ENCODE peak calls at places on chromosome 16, in six cellular contexts. One of them, this sample, is unnamed. For H3K4me1, the result is how much of the 10 kb centered on the place peaks cover.

GRCh38 chr16:22848451-22848850 is 34.5 kb downstream of the HS3ST2 start:
- DNase-seq in Panc1: no peak
- DNase-seq in A549: no peak
- DNase-seq in PC-9: no peak
- DNase-seq in kidney: no peak
- DNase-seq in neural progenitor cell: no peak
- DNase-seq in this sample: peak

GRCh38 chr16:52470601-52471000 is 76.3 kb downstream of the TOX3 start:
- DNase-seq in neural progenitor cell: no peak
- DNase-seq in kidney: no peak
- DNase-seq in PC-9: no peak
- DNase-seq in A549: no peak
- DNase-seq in Panc1: no peak
- DNase-seq in this sample: no peak

GRCh38 chr16:35146723-35147458 is 1687.5 kb downstream of the TP53TG3F start:
- DNase-seq in neural progenitor cell: no peak
- DNase-seq in PC-9: no peak
- DNase-seq in Panc1: no peak
- DNase-seq in kidney: peak
- DNase-seq in A549: no peak
- DNase-seq in this sample: no peak

GRCh38 chr16:85759136-85759535 is 8.2 kb upstream of the C16orf74 start:
- DNase-seq in kidney: no peak
- DNase-seq in Panc1: no peak
- DNase-seq in PC-9: no peak
- DNase-seq in A549: no peak
- DNase-seq in neural progenitor cell: no peak
- DNase-seq in this sample: no peak

GRCh38 chr16:83002351-83003334 is 375.9 kb downstream of the CDH13 start:
- DNase-seq in PC-9: no peak
- DNase-seq in Panc1: no peak
- DNase-seq in kidney: no peak
- DNase-seq in A549: no peak
- DNase-seq in neural progenitor cell: no peak
- DNase-seq in this sample: no peak

GRCh38 chr16:75267631-75268264 is 16.3 kb upstream of the BCAR1 start:
- DNase-seq in neural progenitor cell: no peak
- DNase-seq in PC-9: peak
- DNase-seq in Panc1: no peak
- DNase-seq in kidney: peak
- DNase-seq in A549: peak
- DNase-seq in this sample: peak

GRCh38 chr16:67260426-67261063 is 11.8 kb downstream of the SLC9A5 start:
- DNase-seq in A549: peak
- DNase-seq in kidney: no peak
- DNase-seq in PC-9: peak
- DNase-seq in neural progenitor cell: peak
- DNase-seq in Panc1: no peak
- DNase-seq in this sample: peak

GRCh38 chr16:49537924-49538455 is 164.4 kb downstream of the C16orf78 start:
- DNase-seq in A549: no peak
- DNase-seq in Panc1: no peak
- DNase-seq in kidney: no peak
- DNase-seq in neural progenitor cell: no peak
- DNase-seq in PC-9: no peak
- DNase-seq in this sample: no peak

GRCh38 chr16:74275031-74275636 is 21.5 kb upstream of the PSMD7 start:
- DNase-seq in kidney: no peak
- DNase-seq in PC-9: no peak
- DNase-seq in neural progenitor cell: no peak
- DNase-seq in Panc1: no peak
- DNase-seq in A549: peak
- DNase-seq in this sample: no peak

GRCh38 chr16:84045001-84045817 is 2.6 kb upstream of the SLC38A8 start:
- DNase-seq in A549: no peak
- DNase-seq in neural progenitor cell: peak
- DNase-seq in kidney: peak
- DNase-seq in PC-9: no peak
- DNase-seq in Panc1: no peak
- DNase-seq in this sample: no peak

GRCh38 chr16:69448470-69449193 is 24.2 kb downstream of the CYB5B start:
- DNase-seq in kidney: no peak
- DNase-seq in PC-9: no peak
- DNase-seq in A549: peak
- DNase-seq in Panc1: no peak
- DNase-seq in neural progenitor cell: no peak
- DNase-seq in this sample: no peak

GRCh38 chr16:73124097-73124652 is 76.2 kb upstream of the ZFHX3 start:
- DNase-seq in kidney: no peak
- DNase-seq in Panc1: no peak
- DNase-seq in A549: no peak
- DNase-seq in PC-9: peak
- DNase-seq in neural progenitor cell: no peak
- DNase-seq in this sample: peak

GRCh38 chr16:71528257-71528656 is 2.0 kb downstream of the CHST4 start:
- DNase-seq in A549: no peak
- DNase-seq in PC-9: no peak
- DNase-seq in kidney: no peak
- DNase-seq in neural progenitor cell: no peak
- DNase-seq in Panc1: no peak
- DNase-seq in this sample: no peak

GRCh38 chr16:67504190-67505021 is 21.1 kb upstream of the AGRP start:
- DNase-seq in neural progenitor cell: no peak
- DNase-seq in Panc1: no peak
- DNase-seq in kidney: peak
- DNase-seq in A549: peak
- DNase-seq in PC-9: no peak
- DNase-seq in this sample: no peak

DNA sequence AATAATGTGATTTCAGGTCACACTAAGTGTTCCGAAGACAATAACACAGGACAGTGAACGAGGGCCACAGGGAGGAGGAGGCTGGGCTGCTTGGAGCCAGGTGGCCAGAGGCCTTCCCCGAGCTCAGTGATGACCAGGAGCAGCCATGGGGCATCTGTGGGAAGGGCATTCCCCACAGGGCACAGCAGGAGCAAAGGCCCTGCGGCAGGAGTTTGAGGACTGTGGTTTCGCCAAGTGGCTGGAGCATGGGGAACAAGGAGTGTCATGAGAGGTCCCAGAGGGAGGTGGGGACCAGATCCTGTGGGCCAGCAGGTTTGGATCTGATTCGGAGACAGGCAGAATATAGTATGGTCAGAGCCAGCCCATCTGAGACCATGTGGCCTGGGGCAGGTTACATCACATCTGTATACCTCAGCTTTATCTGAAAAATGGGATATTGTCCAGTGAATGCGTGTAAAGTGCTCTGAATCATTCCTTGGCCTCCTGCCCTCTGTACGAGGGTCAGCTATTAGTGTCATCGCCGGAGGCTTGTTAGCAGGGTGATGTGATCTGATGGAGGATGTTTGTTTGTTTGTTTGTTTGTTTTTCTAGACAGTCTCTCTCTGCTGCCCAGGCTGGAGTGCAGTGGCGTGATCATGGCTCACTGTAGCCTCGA is 176.8 kb downstream of the KATNIP start:
- DNase-seq in kidney: peak
- DNase-seq in PC-9: peak
- DNase-seq in A549: no peak
- DNase-seq in Panc1: peak
- DNase-seq in neural progenitor cell: no peak
- DNase-seq in this sample: no peak
- H3K4me1 ChIP-seq in kidney: under half
- H3K4me1 ChIP-seq in PC-9: under half
- H3K4me1 ChIP-seq in A549: under half
- H3K4me1 ChIP-seq in Panc1: under half
- H3K4me1 ChIP-seq in neural progenitor cell: under half
- H3K4me1 ChIP-seq in this sample: under half

DNA sequence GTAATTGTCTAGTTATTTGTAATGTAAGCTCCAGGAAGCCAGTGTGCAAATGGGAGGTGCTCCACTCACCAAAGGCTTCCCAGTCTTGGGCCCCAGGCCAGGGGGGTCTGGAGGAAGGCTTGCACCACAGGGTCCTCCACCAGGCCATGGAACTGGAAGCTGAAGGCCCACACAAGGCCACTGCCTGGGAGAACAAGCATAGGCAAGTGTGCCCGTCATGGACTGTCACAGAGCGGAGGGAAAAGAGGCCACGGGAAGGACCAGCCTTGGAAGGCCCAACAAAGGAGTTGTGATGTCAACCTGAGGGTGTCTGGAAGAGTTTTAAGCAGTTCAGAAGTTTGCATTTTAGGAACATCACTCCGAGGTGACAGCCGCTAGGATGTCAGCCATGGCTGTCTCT is 3.0 kb upstream of the SRRM2 start:
- DNase-seq in A549: no peak
- DNase-seq in PC-9: no peak
- DNase-seq in neural progenitor cell: no peak
- DNase-seq in kidney: peak
- DNase-seq in Panc1: no peak
- DNase-seq in this sample: no peak
- H3K4me1 ChIP-seq in A549: under half
- H3K4me1 ChIP-seq in PC-9: under half
- H3K4me1 ChIP-seq in neural progenitor cell: under half
- H3K4me1 ChIP-seq in kidney: under half
- H3K4me1 ChIP-seq in Panc1: under half
- H3K4me1 ChIP-seq in this sample: under half

DNA sequence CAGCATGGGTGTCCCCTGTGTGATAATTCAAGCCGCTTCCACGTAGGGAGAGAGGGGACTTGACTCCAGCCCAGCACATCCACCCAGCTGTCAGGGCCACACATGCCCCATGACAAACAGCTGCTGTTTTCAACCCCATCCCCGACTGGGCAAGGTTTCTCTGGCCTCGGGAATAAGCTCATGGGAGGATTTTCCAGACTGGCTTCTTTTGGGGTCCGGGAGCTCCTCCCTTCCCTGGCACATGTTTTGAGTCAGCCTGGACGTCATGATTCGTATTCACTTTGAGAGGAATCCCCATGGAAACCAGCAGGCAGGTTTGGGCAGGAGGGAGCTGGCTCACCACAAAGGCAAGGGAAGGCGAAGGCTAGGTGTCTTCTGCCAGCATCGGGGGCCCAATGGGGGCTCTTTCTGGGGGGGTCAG is 156.4 kb downstream of the CMIP start:
- DNase-seq in Panc1: no peak
- DNase-seq in kidney: peak
- DNase-seq in A549: peak
- DNase-seq in neural progenitor cell: no peak
- DNase-seq in PC-9: peak
- DNase-seq in this sample: peak
- H3K4me1 ChIP-seq in Panc1: under half
- H3K4me1 ChIP-seq in kidney: under half
- H3K4me1 ChIP-seq in A549: half or more
- H3K4me1 ChIP-seq in neural progenitor cell: under half
- H3K4me1 ChIP-seq in PC-9: under half
- H3K4me1 ChIP-seq in this sample: under half

DNA sequence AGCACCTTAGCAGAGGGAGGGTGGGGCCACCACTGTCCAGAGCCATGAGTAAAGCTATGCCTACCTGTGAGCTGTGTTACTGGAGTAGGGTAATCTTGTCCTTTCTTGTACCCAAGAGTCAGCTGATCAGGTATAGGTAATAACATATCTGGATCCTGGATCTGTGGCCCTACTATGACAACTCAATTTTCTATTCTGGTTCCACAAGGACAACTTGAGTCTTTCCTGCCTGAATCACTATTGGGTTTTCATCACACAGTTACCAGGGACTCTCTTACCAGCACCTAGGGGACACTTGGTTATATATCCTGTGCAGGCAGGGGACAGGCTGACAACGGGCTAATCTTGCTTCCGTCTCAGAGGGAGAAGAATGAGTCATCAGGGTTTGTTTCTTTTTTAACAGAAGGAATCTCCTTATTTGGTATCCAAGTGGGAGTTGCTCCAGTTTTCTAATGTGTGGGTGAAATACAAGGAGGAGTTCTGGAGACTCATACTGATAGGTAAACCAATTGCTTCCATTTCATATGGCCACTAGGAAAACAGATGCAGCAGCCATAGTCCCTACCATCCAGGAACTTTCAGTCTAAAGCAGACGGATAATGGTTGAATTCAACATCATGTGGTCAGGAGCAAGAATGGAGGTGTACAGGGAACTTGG is 6.8 kb downstream of the ZNF267 start:
- DNase-seq in A549: no peak
- DNase-seq in Panc1: no peak
- DNase-seq in kidney: no peak
- DNase-seq in PC-9: no peak
- DNase-seq in neural progenitor cell: no peak
- DNase-seq in this sample: peak
- H3K4me1 ChIP-seq in A549: under half
- H3K4me1 ChIP-seq in Panc1: under half
- H3K4me1 ChIP-seq in kidney: under half
- H3K4me1 ChIP-seq in PC-9: under half
- H3K4me1 ChIP-seq in neural progenitor cell: under half
- H3K4me1 ChIP-seq in this sample: under half

DNA sequence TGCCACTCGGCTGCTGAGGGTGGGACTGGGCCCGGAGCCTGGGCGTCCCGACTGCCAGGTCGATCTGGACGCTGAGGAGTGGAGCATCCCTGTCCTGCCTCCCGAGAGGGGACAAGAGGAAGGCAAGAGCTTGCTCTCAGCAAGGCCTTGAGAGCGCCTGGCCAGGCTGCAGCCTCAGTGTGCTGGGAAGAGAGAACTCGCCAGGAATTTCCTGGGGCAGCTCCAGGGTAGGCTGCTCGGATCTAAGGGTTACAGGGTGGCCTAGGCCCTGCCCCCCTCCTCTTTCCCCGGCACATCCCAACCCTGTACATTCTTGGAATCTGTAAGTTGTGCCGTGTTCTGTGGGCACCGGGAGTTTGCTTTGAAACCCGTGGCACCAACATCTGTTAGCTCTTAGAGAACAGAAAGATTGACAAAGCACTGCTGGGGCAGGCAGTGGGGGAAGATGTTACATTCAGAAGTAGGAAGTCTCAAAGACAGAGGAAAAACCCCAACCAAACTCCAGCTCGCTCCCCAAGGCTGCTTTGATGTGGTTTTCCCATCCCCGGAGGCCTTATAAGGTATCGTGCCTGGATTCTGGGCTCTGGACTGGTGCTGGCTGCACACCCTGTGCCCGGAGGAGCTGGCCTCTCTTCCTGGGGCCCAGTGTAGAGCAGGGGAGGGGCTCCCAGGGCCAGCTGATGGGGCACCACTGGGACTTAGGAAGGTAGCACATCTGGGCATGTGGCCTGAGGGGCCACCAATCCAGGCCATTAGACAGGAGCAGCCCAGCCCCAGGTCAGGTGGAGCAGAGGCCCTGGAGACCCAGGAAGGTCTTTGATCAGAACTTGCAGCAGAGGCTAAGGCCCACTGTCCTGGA is 55.2 kb downstream of the NKD1 start:
- DNase-seq in kidney: no peak
- DNase-seq in neural progenitor cell: no peak
- DNase-seq in A549: no peak
- DNase-seq in Panc1: no peak
- DNase-seq in PC-9: no peak
- DNase-seq in this sample: peak
- H3K4me1 ChIP-seq in kidney: under half
- H3K4me1 ChIP-seq in neural progenitor cell: under half
- H3K4me1 ChIP-seq in A549: under half
- H3K4me1 ChIP-seq in Panc1: under half
- H3K4me1 ChIP-seq in PC-9: under half
- H3K4me1 ChIP-seq in this sample: under half

This sample was measured in foreskin keratinocyte.